ENCODE peak calls at places on chromosome 15, in four cellular contexts. S, X, Z and N are unnamed samples.

GRCh38 chr15:85582076-85582718 is 201.8 kb downstream of the AKAP13 start:
- DNase-seq in Z (peak), S (no peak), X (no peak), N (no peak)

GRCh38 chr15:78101423-78102105 is 9.2 kb downstream of the SH2D7 start:
- DNase-seq in Z (no peak), S (no peak), X (no peak), N (no peak)

GRCh38 chr15:100311099-100311751 is 30.6 kb downstream of the ADAMTS17 start:
- DNase-seq in X (no peak), S (no peak), Z (no peak), N (no peak)

GRCh38 chr15:31892513-31892912 is 137.8 kb upstream of the CHRNA7 start:
- DNase-seq in Z (no peak), S (no peak), X (no peak), N (no peak)

GRCh38 chr15:78718842-78719241 is 77.8 kb upstream of the CHRNB4 start:
- DNase-seq in Z (no peak), S (no peak), X (no peak), N (no peak)

GRCh38 chr15:70956196-70956595 is 63.6 kb downstream of the LRRC49 start:
- DNase-seq in S (peak), Z (peak), X (no peak), N (no peak)

GRCh38 chr15:100997442-100997841 is 78.3 kb downstream of the LRRK1 start:
- DNase-seq in Z (no peak), X (no peak), S (peak), N (no peak)

GRCh38 chr15:85411992-85412538 is 31.7 kb downstream of the AKAP13 start:
- DNase-seq in Z (peak), S (no peak), X (no peak), N (no peak)

GRCh38 chr15:59298876-59299275 is 73.8 kb downstream of the MYO1E start:
- DNase-seq in S (no peak), X (no peak), Z (no peak), N (no peak)

GRCh38 chr15:46955576-46955975 is 761.7 kb upstream of the SEMA6D start:
- DNase-seq in X (no peak), Z (no peak), S (no peak), N (no peak)

GRCh38 chr15:77243716-77244401 is 172.9 kb upstream of the TSPAN3 start:
- DNase-seq in X (no peak), Z (no peak), S (no peak), N (no peak)

GRCh38 chr15:91407237-91407889 is 307.3 kb downstream of the SV2B start:
- DNase-seq in S (no peak), X (peak), Z (peak), N (peak)

GRCh38 chr15:99961011-99961441 is 227.8 kb upstream of the LYSMD4 start:
- DNase-seq in Z (peak), S (no peak), X (no peak), N (no peak)

GRCh38 chr15:33341943-33342342 is 31.2 kb downstream of the RYR3 start:
- DNase-seq in S (no peak), X (no peak), Z (no peak), N (no peak)

GRCh38 chr15:51267714-51268105 is 70.7 kb downstream of the CYP19A1 start:
- DNase-seq in X (no peak), Z (peak), S (no peak), N (no peak)

GRCh38 chr15:70492240-70493177 is 270.8 kb downstream of the UACA start:
- DNase-seq in Z (peak), S (no peak), X (peak), N (peak)

GRCh38 chr15:51332211-51333147 is 5.9 kb downstream of the CYP19A1 start:
- DNase-seq in Z (peak), S (no peak), X (no peak), N (no peak)

GRCh38 chr15:23035964-23036566 is 3.3 kb downstream of the TUBGCP5 start:
- DNase-seq in Z (peak), X (peak), S (no peak), N (no peak)

GRCh38 chr15:25792128-25792527 is 71.0 kb downstream of the ATP10A start:
- DNase-seq in X (no peak), Z (no peak), S (no peak), N (no peak)

GRCh38 chr15:88472225-88472624 is 4.7 kb downstream of the MRPS11 start:
- DNase-seq in X (no peak), Z (no peak), S (no peak), N (no peak)

DNA sequence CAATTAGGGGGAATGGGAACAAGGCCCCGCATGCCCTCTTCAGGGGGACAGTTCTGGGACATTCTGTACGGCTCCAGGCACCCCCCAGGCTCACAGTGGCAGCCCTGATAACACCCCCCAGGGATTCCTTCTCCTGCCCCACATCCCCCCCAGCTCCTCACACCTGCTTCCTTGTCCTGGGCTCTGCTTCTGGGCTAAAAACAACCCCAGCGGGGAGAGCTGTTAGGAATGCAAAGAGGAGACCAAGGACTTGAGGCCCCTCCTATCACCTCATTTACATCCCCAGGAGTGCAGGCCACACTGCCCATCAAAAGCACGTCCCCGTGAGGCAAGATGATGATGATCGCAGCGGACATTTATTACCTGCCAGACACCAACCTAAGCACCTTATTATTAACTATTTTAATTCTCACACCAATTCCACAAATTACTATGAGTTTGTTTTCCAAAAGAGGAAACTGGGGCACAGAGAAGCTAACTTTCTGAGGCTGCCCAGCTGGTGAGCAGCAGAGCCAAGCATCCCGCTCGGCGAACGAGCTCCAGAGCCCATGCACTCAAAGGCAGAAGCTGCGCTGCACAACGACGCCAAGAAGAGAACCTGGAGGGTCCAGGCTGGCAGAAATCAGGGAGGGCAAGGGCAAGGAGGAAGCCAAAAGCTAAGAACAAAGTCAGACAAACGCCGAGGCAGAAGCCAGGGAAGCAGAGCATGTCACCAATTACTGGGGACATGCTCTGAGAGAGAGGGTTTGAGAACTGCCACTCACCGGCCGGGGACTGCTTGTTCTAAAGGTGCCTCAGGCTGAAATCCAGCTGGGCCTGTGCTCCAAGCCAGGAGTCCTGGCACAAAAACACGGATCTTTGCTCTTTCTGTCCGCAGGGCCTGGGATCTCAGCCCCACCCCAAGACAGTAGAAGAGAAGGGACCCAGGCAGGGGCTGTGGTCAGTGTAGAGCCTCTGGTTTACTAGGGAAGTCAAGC is 76.2 kb upstream of the NSMCE3 start:
- DNase-seq in X (no peak), S (no peak), Z (no peak), N (no peak)
- H3K4me3 ChIP-seq in X (no peak), S (no peak), Z (no peak), N (no peak)

DNA sequence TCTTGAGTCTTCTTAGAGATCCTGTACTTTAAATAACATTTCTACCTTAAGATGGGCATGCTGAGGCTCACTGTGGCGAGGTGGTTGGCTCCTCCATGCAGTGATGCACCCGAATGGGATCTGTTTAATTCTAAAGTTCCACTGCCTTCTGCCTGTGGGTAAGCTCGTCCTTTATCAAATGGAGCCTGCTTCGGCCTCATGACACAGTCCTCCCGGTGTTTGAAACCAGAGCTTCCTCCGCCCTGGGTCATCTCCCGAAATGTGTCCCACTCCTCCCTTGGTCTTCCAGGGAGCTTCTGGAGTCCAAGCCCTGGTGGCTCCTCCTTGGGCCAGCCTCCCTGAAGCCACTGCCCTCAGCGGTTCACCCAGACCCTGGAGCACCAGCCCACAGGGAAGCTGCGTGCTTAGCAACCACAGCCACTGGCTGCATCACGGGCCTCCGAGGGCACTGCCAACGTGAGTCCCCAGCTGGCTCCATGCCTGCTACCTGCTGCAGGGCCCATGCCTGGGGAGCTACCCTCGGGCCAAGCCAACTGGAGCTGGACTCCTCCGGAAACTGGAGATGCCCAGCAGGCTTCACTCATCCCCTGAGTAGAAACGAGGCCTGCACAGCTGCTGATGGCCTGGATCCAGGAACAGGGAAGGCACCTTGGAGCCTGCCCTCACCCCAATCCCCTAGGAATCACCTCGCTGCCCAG is 3.3 kb downstream of the RHCG start:
- DNase-seq in X (no peak), S (no peak), Z (no peak), N (no peak)
- TF ChIP-seq CTCF in X (no peak), S (no peak), Z (no peak), N (no peak)

DNA sequence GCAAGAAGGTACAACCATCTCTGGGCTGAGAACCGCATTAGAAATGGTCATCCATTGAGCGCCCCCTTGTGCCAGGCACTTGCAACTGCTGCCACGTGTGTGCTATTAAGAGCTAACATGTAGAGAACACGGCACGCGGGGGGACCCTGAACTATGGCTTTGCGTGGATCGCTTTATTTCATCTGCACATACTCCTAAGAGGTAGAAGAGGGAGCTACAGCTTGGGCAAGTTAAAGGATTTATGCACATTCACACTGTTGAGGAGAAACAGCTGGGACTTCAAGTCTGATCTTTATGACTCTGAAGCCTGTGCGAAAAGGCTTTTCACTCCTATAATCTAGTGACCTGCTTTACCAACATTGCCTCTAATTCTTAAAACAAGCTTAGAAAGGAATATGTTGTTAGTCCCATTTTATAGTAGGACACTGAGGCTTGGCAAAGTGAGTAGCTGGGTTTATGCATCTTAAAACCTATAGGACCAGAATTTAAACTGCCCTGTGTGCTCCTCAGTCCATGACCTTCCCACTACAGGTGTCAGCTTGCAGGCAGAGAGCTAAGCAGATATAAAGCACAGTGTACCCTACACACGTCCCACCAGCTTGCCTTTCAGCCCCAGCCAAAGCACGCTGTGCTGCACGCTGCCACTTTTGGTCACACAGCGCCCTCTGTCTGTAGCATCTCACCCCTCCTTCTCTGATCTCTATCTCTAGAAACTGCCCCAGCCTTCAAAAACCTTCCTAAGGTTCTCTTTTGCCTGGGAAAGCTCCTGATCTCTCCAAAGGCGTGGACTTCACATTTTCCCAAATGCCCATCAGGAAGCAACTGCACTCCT is 57.8 kb downstream of the STARD5 start:
- DNase-seq in X (peak), Z (peak), S (no peak), N (no peak)
- H3K4me3 ChIP-seq in X (peak), Z (peak), S (no peak), N (no peak)

GRCh38 chr15:35437157-35437556 is 108.8 kb downstream of the DPH6 start:
- DNase-seq in X (no peak), S (no peak), Z (peak), N (no peak)
- TF ChIP-seq CTCF in X (no peak), S (peak), Z (peak), N (no peak)

GRCh38 chr15:45654749-45655148 is 19.9 kb downstream of the SQOR start:
- DNase-seq in S (no peak), Z (no peak), X (no peak), N (no peak)
- H3K4me3 ChIP-seq in S (no peak), Z (no peak), X (no peak), N (no peak)

DNA sequence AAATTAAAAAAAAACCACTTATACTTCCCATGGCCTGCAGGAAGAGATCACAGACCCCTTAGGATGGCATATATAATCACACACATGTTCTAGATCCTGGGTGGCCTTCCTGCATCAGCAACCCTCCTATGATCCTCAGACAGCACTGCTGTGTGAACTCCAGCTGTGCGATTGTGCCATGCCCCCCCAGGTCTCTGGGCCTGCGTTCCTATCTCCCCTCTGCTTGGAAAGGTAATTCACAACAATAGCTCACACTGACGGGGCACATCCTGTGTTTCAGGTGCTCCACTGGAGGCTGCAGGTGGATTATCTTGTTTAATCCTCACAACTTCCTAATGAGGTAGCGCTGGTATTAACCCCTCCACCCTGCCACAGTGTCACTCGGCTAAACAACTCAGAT is 71.2 kb upstream of the GLCE start:
- DNase-seq in X (no peak), S (no peak), Z (no peak), N (no peak)
- TF ChIP-seq CTCF in X (no peak), S (no peak), Z (no peak), N (no peak)

GRCh38 chr15:73991260-73991659 is 835 bp downstream of the STOML1 start:
- DNase-seq in X (no peak), Z (no peak), S (no peak), N (no peak)

GRCh38 chr15:73989001-73989798 is 2.9 kb downstream of the STOML1 start:
- DNase-seq in S (no peak), Z (peak), X (no peak), N (no peak)

GRCh38 chr15:73991726-73992593 is at the start of gene STOML1:
- DNase-seq in Z (peak), S (no peak), X (peak), N (no peak)

GRCh38 chr15:73988075-73988969 is 3.8 kb downstream of the STOML1 start:
- DNase-seq in X (no peak), Z (peak), S (no peak), N (no peak)

GRCh38 chr15:73990250-73991005 is 1.7 kb downstream of the STOML1 start:
- DNase-seq in X (no peak), Z (no peak), S (no peak), N (no peak)
- H3K4me3 ChIP-seq in X (no peak), Z (no peak), S (no peak), N (no peak)

GRCh38 chr15:60964527-60964926 is 264.6 kb downstream of the RORA start:
- DNase-seq in Z (no peak), X (no peak), S (no peak), N (no peak)
- TF ChIP-seq CTCF in Z (no peak), X (no peak), S (no peak), N (no peak)

GRCh38 chr15:93232840-93233239 is 143.8 kb upstream of the RGMA start:
- DNase-seq in Z (no peak), S (no peak), X (peak), N (no peak)
- H3K4me3 ChIP-seq in Z (no peak), S (no peak), X (peak), N (no peak)

GRCh38 chr15:80093854-80094418 is 34.5 kb downstream of the ZFAND6 start:
- DNase-seq in X (peak), Z (no peak), S (no peak), N (no peak)

GRCh38 chr15:80087104-80087503 is 27.6 kb downstream of the ZFAND6 start:
- DNase-seq in Z (no peak), X (no peak), S (no peak), N (no peak)

GRCh38 chr15:80090041-80090440 is 30.6 kb downstream of the ZFAND6 start:
- DNase-seq in X (no peak), S (no peak), Z (no peak), N (no peak)

GRCh38 chr15:80095511-80095910 is 36.0 kb downstream of the ZFAND6 start:
- DNase-seq in Z (no peak), X (no peak), S (no peak), N (no peak)

GRCh38 chr15:80090879-80091503 is 31.5 kb downstream of the ZFAND6 start:
- DNase-seq in Z (peak), X (no peak), S (no peak), N (no peak)
- TF ChIP-seq CTCF in Z (peak), X (peak), S (peak), N (peak)